ENCODE peak calls at places on chromosomes 6 and 20, in six cellular contexts. H is IMR-90, Y is BE2C, B is choroid plexus epithelial cell, S is A549, C is epithelial cell of esophagus. G is an unnamed sample.

GRCh38 chr20:57445298-57445697 is 54.1 kb downstream of the RBM38 start:
- DNase-seq in C (no peak), B (peak), S (no peak), H (peak), Y (no peak), G (peak)

GRCh38 chr6:30726506-30727413 is 6.6 kb downstream of the TUBB start:
- DNase-seq in B (no peak), H (peak), Y (no peak), S (no peak), C (no peak), G (no peak)

GRCh38 chr6:73030257-73030656 is 195.0 kb downstream of the KHDC1L start:
- DNase-seq in S (no peak), Y (no peak), C (peak), B (no peak), H (no peak), G (no peak)

GRCh38 chr6:17482711-17483110 is 89.3 kb downstream of the CAP2 start:
- DNase-seq in B (no peak), S (no peak), Y (no peak), C (no peak), H (no peak), G (no peak)

GRCh38 chr20:6636209-6637159 is 131.0 kb upstream of the BMP2 start:
- DNase-seq in C (peak), B (peak), S (peak), H (peak), Y (no peak), G (peak)

GRCh38 chr6:111683749-111684267 is 78.1 kb upstream of the TRAF3IP2 start:
- DNase-seq in H (peak), Y (no peak), C (no peak), B (peak), S (no peak), G (peak)

GRCh38 chr20:23497458-23498026 is 6.6 kb downstream of the CST8 start:
- DNase-seq in C (no peak), S (no peak), Y (no peak), B (no peak), H (no peak), G (no peak)

GRCh38 chr6:133814797-133815196 is 74.1 kb upstream of the TCF21 start:
- DNase-seq in C (peak), S (no peak), H (peak), B (peak), Y (no peak), G (no peak)

GRCh38 chr6:11971154-11971553 is 41.0 kb upstream of the HIVEP1 start:
- DNase-seq in H (peak), S (no peak), B (peak), Y (no peak), C (no peak), G (peak)

GRCh38 chr6:13194852-13195251 is 133.5 kb downstream of the TBC1D7 start:
- DNase-seq in B (peak), S (peak), Y (peak), C (peak), H (peak), G (peak)

GRCh38 chr20:16381444-16381843 is 191.8 kb downstream of the KIF16B start:
- DNase-seq in Y (no peak), C (no peak), H (no peak), S (no peak), B (peak), G (no peak)

GRCh38 chr20:48283470-48284110 is 498.3 kb upstream of the SULF2 start:
- DNase-seq in Y (no peak), B (peak), H (peak), C (peak), S (no peak), G (no peak)

GRCh38 chr6:106098383-106099234 is 12.5 kb downstream of the PRDM1 start:
- DNase-seq in S (no peak), H (peak), Y (no peak), C (peak), B (peak), G (no peak)

GRCh38 chr20:46117704-46118467 is at the start of gene CD40:
- DNase-seq in C (peak), Y (peak), S (peak), B (peak), H (peak), G (no peak)

GRCh38 chr6:79868098-79868722 is 79.1 kb downstream of the ELOVL4 start:
- DNase-seq in B (peak), C (peak), H (peak), S (peak), Y (peak), G (no peak)

GRCh38 chr6:67885081-67886033 is 749.7 kb upstream of the ADGRB3 start:
- DNase-seq in S (no peak), B (no peak), H (no peak), C (no peak), Y (no peak), G (no peak)

GRCh38 chr6:170134077-170135040 is 156.5 kb downstream of the DLL1 start:
- DNase-seq in Y (no peak), B (no peak), H (no peak), S (no peak), C (no peak), G (no peak)

GRCh38 chr20:4225778-4226177 is 210.4 kb upstream of the RNF24 start:
- DNase-seq in Y (no peak), C (peak), B (peak), S (no peak), H (peak), G (peak)

GRCh38 chr20:58073945-58074920 is 154.2 kb downstream of the ANKRD60 start:
- DNase-seq in B (peak), Y (no peak), S (no peak), C (no peak), H (no peak), G (no peak)

GRCh38 chr20:51738877-51739447 is 29.2 kb downstream of the ATP9A start:
- DNase-seq in C (peak), Y (no peak), B (no peak), S (no peak), H (no peak), G (no peak)

GRCh38 chr6:134437376-134437775 is 119.5 kb upstream of the SGK1 start:
- DNase-seq in S (peak), B (peak), C (peak), Y (no peak), H (peak), G (no peak)

GRCh38 chr20:33437141-33437911 is 6.2 kb downstream of the SNTA1 start:
- DNase-seq in Y (no peak), B (peak), C (no peak), H (peak), S (no peak), G (no peak)

GRCh38 chr6:30167101-30167500 is 3.8 kb downstream of the TRIM15 start:
- DNase-seq in Y (no peak), H (no peak), S (no peak), C (no peak), B (no peak), G (no peak)

GRCh38 chr20:62508641-62509051 is 32.9 kb upstream of the GATA5 start:
- DNase-seq in B (no peak), H (no peak), Y (no peak), C (no peak), S (peak), G (no peak)

GRCh38 chr6:34568341-34568680 is 12.2 kb upstream of the SPDEF start:
- DNase-seq in H (no peak), C (peak), S (no peak), Y (no peak), B (no peak), G (no peak)

GRCh38 chr20:711526-711925 is 35.9 kb upstream of the SCRT2 start:
- DNase-seq in B (no peak), Y (no peak), H (no peak), S (no peak), C (no peak), G (no peak)

GRCh38 chr20:11796041-11796440 is 121.7 kb upstream of the BTBD3 start:
- DNase-seq in C (no peak), B (no peak), H (peak), Y (no peak), S (no peak), G (no peak)

GRCh38 chr6:157424491-157425020 is 43.6 kb downstream of the ZDHHC14 start:
- DNase-seq in B (peak), H (no peak), Y (no peak), S (no peak), C (no peak), G (no peak)

GRCh38 chr6:117309069-117309468 is 43.7 kb downstream of the VGLL2 start:
- DNase-seq in C (no peak), B (no peak), S (no peak), Y (no peak), H (no peak), G (no peak)

GRCh38 chr20:62791301-62792181 is 4.7 kb upstream of the MRGBP start:
- DNase-seq in S (peak), Y (peak), H (peak), B (peak), C (peak), G (no peak)

GRCh38 chr6:86938814-86939213 is 1.5 kb downstream of the HTR1E start:
- DNase-seq in B (no peak), H (no peak), Y (no peak), C (no peak), S (no peak), G (no peak)

GRCh38 chr6:86942761-86943526 is 5.6 kb downstream of the HTR1E start:
- DNase-seq in S (no peak), C (no peak), H (no peak), Y (no peak), B (no peak), G (no peak)

GRCh38 chr6:86949776-86950175 is 12.4 kb downstream of the HTR1E start:
- DNase-seq in H (no peak), B (no peak), Y (no peak), S (no peak), C (no peak), G (no peak)

DNA sequence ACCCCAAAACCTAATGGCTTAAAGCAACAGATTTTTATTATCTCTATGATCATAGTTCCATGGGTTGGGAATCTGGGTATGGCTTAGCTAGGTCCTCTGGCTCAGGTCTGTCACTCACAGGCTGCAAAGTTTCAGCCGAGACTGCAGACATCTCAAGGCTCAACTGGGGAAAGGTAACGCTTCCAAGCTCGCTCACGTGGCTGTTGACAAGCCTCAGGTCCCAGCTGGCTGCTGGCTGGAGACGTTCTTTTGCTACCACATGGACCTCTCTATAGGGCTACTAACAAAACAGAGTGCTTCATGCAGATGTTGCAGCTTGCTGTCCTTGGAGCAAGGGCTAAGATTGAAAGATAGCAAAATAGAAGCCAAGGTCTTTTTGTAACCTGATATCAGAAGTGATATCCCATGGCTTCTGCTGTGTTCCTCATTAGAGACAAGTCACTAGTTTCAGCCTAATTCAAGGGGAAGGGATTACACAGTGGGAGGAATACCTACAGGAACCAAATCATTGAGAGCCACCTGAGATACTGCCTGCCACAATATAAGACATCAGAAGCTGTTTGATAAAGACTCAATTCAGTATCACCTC is 6.6 kb downstream of the HTR1E start:
- DNase-seq in C (no peak), H (no peak), Y (no peak), S (no peak), B (no peak), G (no peak)
- H3K4me3 ChIP-seq in C (no peak), H (no peak), Y (no peak), S (no peak), B (no peak), G (no peak)

GRCh38 chr20:50731930-50732690 is 730 bp downstream of the PARD6B start:
- DNase-seq in H (no peak), S (peak), Y (no peak), C (peak), B (no peak), G (no peak)
- TF ChIP-seq CTCF in H (no peak), S (no peak), Y (no peak), C (no peak), B (no peak), G (no peak)

GRCh38 chr6:114181629-114182028 is 161.2 kb downstream of the HS3ST5 start:
- DNase-seq in S (no peak), Y (no peak), C (no peak), B (no peak), H (no peak), G (no peak)
- H3K4me3 ChIP-seq in S (no peak), Y (no peak), C (no peak), B (no peak), H (no peak), G (no peak)

GRCh38 chr6:3721810-3722209 is 29.7 kb downstream of the PXDC1 start:
- DNase-seq in B (no peak), C (no peak), H (no peak), S (no peak), Y (no peak), G (no peak)

GRCh38 chr6:3723966-3724365 is 27.5 kb downstream of the PXDC1 start:
- DNase-seq in C (no peak), S (no peak), H (no peak), B (no peak), Y (no peak), G (no peak)

GRCh38 chr6:3723251-3723650 is 28.3 kb downstream of the PXDC1 start:
- DNase-seq in B (no peak), H (no peak), C (no peak), S (no peak), Y (no peak), G (no peak)

GRCh38 chr6:3722211-3722621 is 29.3 kb downstream of the PXDC1 start:
- DNase-seq in C (no peak), Y (no peak), H (peak), S (no peak), B (peak), G (no peak)

DNA sequence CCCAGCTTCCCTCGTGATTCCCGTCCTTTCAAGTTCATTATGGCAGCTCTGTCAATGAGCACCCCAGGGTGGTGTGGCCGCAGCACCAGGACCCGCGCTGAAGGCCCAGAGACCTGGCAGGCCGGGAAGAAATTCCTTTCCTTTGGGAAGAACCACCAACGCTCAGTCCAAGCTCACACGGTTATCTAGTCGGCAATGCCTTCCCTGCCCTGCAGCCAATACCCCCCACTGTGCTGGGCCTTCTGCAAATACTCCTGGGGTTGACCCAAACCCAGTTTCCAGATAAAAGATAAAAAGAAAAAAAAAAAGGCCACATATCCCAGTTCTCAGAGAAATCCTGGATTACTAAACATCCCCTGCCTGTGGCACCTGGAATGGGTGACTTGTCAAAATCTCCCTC is 28.7 kb downstream of the PXDC1 start:
- DNase-seq in S (no peak), Y (no peak), C (no peak), B (no peak), H (no peak), G (no peak)
- TF ChIP-seq CTCF in S (no peak), Y (no peak), C (no peak), B (no peak), H (no peak), G (no peak)

DNA sequence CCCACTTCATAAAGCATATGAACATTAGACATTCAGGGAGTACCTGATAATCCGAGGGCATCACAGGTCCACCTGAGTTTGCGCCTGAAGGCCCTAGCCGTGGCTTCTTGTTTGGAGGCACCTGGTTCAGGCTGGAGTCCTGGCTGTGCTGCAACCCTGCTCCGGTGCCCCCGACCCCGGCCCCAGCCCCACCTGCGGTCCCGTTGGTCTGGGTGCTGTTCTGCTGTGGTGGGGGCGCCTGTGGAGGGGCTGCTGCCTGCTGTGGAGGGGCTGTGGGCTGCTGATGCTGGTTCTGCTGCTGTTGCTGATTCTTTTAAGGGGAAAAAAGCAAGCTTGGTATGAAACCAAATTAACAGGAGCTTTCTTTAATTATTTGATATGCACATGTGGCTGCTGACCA is 144.6 kb upstream of the SLC22A16 start:
- DNase-seq in C (no peak), S (no peak), Y (no peak), B (no peak), H (no peak), G (no peak)
- H3K4me3 ChIP-seq in C (no peak), S (no peak), Y (no peak), B (no peak), H (no peak), G (no peak)

GRCh38 chr6:167210375-167211295 is 52.9 kb upstream of the GPR31 start:
- DNase-seq in Y (peak), B (no peak), S (no peak), H (no peak), C (no peak), G (no peak)
- TF ChIP-seq CTCF in Y (no peak), B (no peak), S (no peak), H (no peak), C (no peak), G (no peak)

GRCh38 chr6:37222125-37222967 is 35.2 kb upstream of the TBC1D22B start:
- DNase-seq in Y (peak), S (peak), H (peak), B (peak), C (peak), G (no peak)

GRCh38 chr6:37222992-37223391 is 34.6 kb upstream of the TBC1D22B start:
- DNase-seq in Y (no peak), C (no peak), H (no peak), B (no peak), S (no peak), G (no peak)

GRCh38 chr6:37218501-37218900 is 39.1 kb upstream of the TBC1D22B start:
- DNase-seq in B (no peak), H (no peak), S (no peak), C (no peak), Y (no peak), G (no peak)

GRCh38 chr6:37218061-37218460 is 39.5 kb upstream of the TBC1D22B start:
- DNase-seq in H (no peak), Y (no peak), B (no peak), S (no peak), C (no peak), G (no peak)

DNA sequence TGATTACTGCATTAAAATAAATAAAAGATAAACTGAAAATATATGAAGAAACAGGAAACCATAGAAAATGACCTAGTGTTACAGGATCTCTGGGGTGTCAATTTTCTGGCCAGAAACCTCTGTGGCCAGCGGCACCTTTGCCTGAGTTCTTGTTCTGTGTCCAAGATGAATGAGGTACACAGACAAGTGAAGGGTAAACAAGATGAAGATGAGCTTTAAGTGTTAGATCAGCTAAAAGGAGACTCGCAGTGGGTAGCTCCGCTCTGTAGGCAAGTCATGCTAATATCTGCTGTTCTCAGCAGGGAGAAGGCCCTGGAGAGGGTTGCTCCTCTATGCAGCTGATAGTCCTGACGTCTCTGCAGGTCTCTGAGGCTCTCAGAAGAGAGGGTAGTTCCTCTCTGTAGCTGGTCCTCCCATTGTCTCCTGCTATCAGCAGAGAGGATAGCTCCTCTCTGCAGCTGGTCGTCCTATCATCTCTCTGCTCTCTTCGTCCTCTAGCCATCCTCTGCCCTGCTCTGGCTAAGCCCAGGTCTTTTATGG is 35.9 kb upstream of the TBC1D22B start:
- DNase-seq in H (no peak), S (no peak), B (peak), Y (no peak), C (no peak), G (no peak)
- H3K4me3 ChIP-seq in H (no peak), S (peak), B (peak), Y (peak), C (no peak), G (peak)

DNA sequence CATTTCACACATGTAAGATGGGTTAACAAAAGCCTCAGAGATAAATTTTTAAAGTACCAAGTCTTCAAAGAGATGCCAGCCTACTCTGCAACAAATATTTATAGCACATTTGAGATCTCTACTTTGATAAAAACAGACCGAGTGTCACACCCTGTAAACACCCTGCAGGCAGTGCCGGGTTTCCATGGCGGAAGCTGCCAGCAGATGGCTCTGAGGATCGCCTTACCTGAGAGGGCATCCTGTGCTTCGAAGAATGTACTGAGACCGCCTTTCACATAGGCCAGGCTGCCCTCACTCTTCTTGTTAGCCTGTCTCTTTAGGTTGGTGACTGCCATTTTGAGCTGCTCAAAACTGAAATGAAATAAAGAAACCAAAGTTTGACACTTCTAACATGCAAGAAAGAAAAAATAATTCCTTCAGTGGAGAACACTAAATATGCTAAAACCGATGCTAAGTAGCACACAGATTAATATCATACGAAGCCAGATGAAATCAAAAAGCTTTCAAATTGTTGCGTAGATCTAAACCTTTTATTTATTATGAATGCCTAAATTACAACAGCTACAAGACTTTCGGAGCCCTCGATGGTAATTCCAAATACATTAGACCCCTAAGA is 39.3 kb downstream of the HUS1B start:
- DNase-seq in C (peak), Y (no peak), H (no peak), B (no peak), S (no peak), G (no peak)
- TF ChIP-seq CTCF in C (peak), Y (peak), H (no peak), B (no peak), S (peak), G (no peak)

GRCh38 chr20:31844737-31845299 is 586 bp downstream of the FOXS1 start:
- DNase-seq in H (no peak), S (no peak), C (no peak), B (no peak), Y (no peak), G (no peak)
- H3K4me3 ChIP-seq in H (no peak), S (no peak), C (no peak), B (no peak), Y (no peak), G (no peak)

G was measured in AG04449.